ENCODE peak calls at places on chromosomes 13 and 19, in nine cellular contexts. P is AG20443; D is left ventricle myocardium inferior; E is amniotic epithelial cell; K is islet precursor cell; Q is naive thymus-derived CD8-positive, alpha-beta T cell; Z is heart left ventricle; R is effector CD4-positive, alpha-beta T cell; F is lung. C is an unnamed sample.

GRCh38 chr19:11381535-11382369 is 2.4 kb downstream of the EPOR start:
- DNase-seq in P (peak; percentile 75), D (peak; percentile 76), E (peak; percentile 90), K (peak; percentile 98), Q (peak; percentile 71), Z (peak; percentile 84), R (peak; percentile 71), F (peak; percentile 55), C (peak; percentile 96)

GRCh38 chr19:2645816-2646215 is 56.7 kb downstream of the GNG7 start:
- DNase-seq in P (no peak), D (no peak), E (no peak), K (no peak), Q (no peak), Z (no peak), R (no peak), F (no peak), C (no peak)

GRCh38 chr13:25819856-25820530 is 231.8 kb downstream of the SHISA2 start:
- DNase-seq in P (no peak), D (no peak), E (no peak), K (no peak), Q (no peak), Z (no peak), R (no peak), F (no peak), C (no peak)

GRCh38 chr13:91236942-91237341 is 110.5 kb upstream of the MIR17HG start:
- DNase-seq in P (no peak), D (no peak), E (no peak), K (no peak), Q (no peak), Z (no peak), R (no peak), F (no peak), C (no peak)

GRCh38 chr13:79806821-79807220 is 325.9 kb downstream of the NDFIP2 start:
- DNase-seq in P (no peak), D (no peak), E (no peak), K (no peak), Q (no peak), Z (no peak), R (no peak), F (no peak), C (no peak)

GRCh38 chr13:23436680-23437079 is 3.2 kb upstream of the SACS start:
- DNase-seq in P (peak; percentile 47), D (no peak), E (no peak), K (no peak), Q (no peak), Z (no peak), R (no peak), F (no peak), C (no peak)

GRCh38 chr19:50258918-50259372 is 55.5 kb downstream of the MYH14 start:
- DNase-seq in P (no peak), D (no peak), E (no peak), K (no peak), Q (no peak), Z (no peak), R (no peak), F (no peak), C (peak; percentile 86)

GRCh38 chr19:40663712-40664692 is 26.4 kb downstream of the NUMBL start:
- DNase-seq in P (no peak), D (peak; percentile 17), E (peak; percentile 29), K (peak; percentile 82), Q (no peak), Z (peak; percentile 58), R (no peak), F (no peak), C (peak; percentile 14)

GRCh38 chr13:113207890-113208423 is 512 bp downstream of the PCID2 start:
- DNase-seq in P (peak; percentile 68), D (peak; percentile 35), E (peak; percentile 42), K (peak; percentile 78), Q (no peak), Z (no peak), R (no peak), F (no peak), C (no peak)

GRCh38 chr13:20546559-20546958 is 20.4 kb upstream of the IFT88 start:
- DNase-seq in P (no peak), D (no peak), E (no peak), K (no peak), Q (no peak), Z (no peak), R (no peak), F (no peak), C (no peak)

GRCh38 chr13:112356190-112356589 is 20.0 kb upstream of the SPACA7 start:
- DNase-seq in P (no peak), D (no peak), E (no peak), K (peak; percentile 37), Q (no peak), Z (no peak), R (no peak), F (no peak), C (no peak)